ENCODE peak calls at places on chromosome 5, in nine cellular contexts. D is NCI-H1105; S is T-helper 17 cell; A is aorta; B is hypothalamus; W is adipocyte; P is stimulated activated CD8-positive, alpha-beta memory T cell treated with anti-CD3 and anti-CD28 coated beads, Interleukin-4, amount 100 ng/mL, for 24 hours; J is EL; K is iPS-NIHi11. F is an unnamed sample.

GRCh38 chr5:6792376-6792775 is 79.1 kb downstream of the TENT4A start:
- DNase-seq in K (no peak), B (no peak), P (no peak), S (no peak), W (no peak), J (no peak), D (no peak), A (no peak), F (no peak)

GRCh38 chr5:125536095-125536494 is 789.7 kb upstream of the ZNF608 start:
- DNase-seq in J (no peak), K (no peak), W (no peak), P (no peak), S (no peak), D (no peak), B (no peak), A (no peak), F (no peak)

GRCh38 chr5:143228597-143229293 is 174.7 kb downstream of the NR3C1 start:
- DNase-seq in S (no peak), W (no peak), P (no peak), J (no peak), K (no peak), A (no peak), B (no peak), D (no peak), F (no peak)

GRCh38 chr5:60843693-60844428 is at the start of gene ELOVL7:
- DNase-seq in K (peak), A (peak), S (no peak), D (peak), J (peak), W (peak), P (peak), B (no peak), F (peak)

GRCh38 chr5:102796014-102796413 is 40.9 kb downstream of the PAM start:
- DNase-seq in A (no peak), W (no peak), D (peak), S (no peak), K (no peak), P (no peak), J (no peak), B (no peak), F (peak)

GRCh38 chr5:72314571-72315172 is 5.4 kb downstream of the MRPS27 start:
- DNase-seq in P (no peak), D (peak), B (no peak), W (peak), K (no peak), J (peak), S (no peak), A (no peak), F (peak)

GRCh38 chr5:107869459-107870115 is 198.8 kb upstream of the EFNA5 start:
- DNase-seq in S (no peak), P (no peak), W (peak), B (no peak), A (no peak), K (no peak), D (no peak), J (peak), F (peak)

GRCh38 chr5:366541-367357 is 45.2 kb downstream of the AHRR start:
- DNase-seq in B (no peak), J (no peak), K (peak), A (peak), P (no peak), S (no peak), W (no peak), D (no peak), F (no peak)

GRCh38 chr5:105836263-105836662 is 1834.5 kb downstream of the EFNA5 start:
- DNase-seq in B (no peak), W (peak), J (no peak), D (no peak), A (no peak), K (no peak), S (no peak), P (no peak), F (no peak)

GRCh38 chr5:76947064-76947463 is 5.8 kb upstream of the CRHBP start:
- DNase-seq in B (no peak), W (no peak), P (no peak), S (no peak), A (no peak), D (no peak), K (no peak), J (no peak), F (peak)

GRCh38 chr5:131382407-131383395 is 118.8 kb downstream of the CDC42SE2 start:
- DNase-seq in J (peak), S (no peak), P (no peak), A (no peak), W (no peak), B (no peak), K (peak), D (no peak), F (peak)

GRCh38 chr5:35855221-35855620 is 1.5 kb upstream of the IL7R start:
- DNase-seq in B (no peak), A (no peak), S (no peak), K (no peak), W (no peak), D (no peak), J (no peak), P (no peak), F (peak)

GRCh38 chr5:139188558-139189270 is 9.5 kb downstream of the SIL1 start:
- DNase-seq in W (no peak), D (no peak), B (no peak), A (no peak), S (no peak), K (no peak), J (no peak), P (no peak), F (no peak)

GRCh38 chr5:132008961-132009680 is 2.3 kb downstream of the ACSL6 start:
- DNase-seq in S (no peak), J (no peak), K (no peak), W (no peak), D (no peak), A (peak), B (no peak), P (no peak), F (no peak)

GRCh38 chr5:131262953-131263541 is 806 bp upstream of the CDC42SE2 start:
- DNase-seq in D (no peak), P (no peak), S (no peak), W (no peak), J (peak), K (no peak), A (no peak), B (no peak), F (peak)

GRCh38 chr5:52359261-52359660 is 428.5 kb upstream of the ITGA1 start:
- DNase-seq in S (no peak), K (no peak), D (no peak), W (no peak), J (no peak), B (no peak), P (no peak), A (no peak), F (no peak)

GRCh38 chr5:12467799-12468198 is 563.6 kb upstream of the CTNND2 start:
- DNase-seq in A (peak), D (no peak), K (no peak), J (no peak), S (no peak), P (no peak), B (no peak), W (no peak), F (no peak)

GRCh38 chr5:88390007-88390385 is 121.4 kb upstream of the TMEM161B start:
- DNase-seq in A (no peak), D (no peak), W (no peak), J (no peak), B (no peak), P (no peak), K (no peak), S (no peak), F (no peak)

GRCh38 chr5:168359820-168360460 is 68.5 kb downstream of the WWC1 start:
- DNase-seq in B (no peak), S (no peak), J (no peak), K (no peak), P (no peak), W (no peak), D (no peak), A (no peak), F (no peak)

GRCh38 chr5:149760700-149761187 is 30.6 kb downstream of the PPARGC1B start:
- DNase-seq in A (peak), S (no peak), W (no peak), B (no peak), P (no peak), D (no peak), K (peak), J (peak), F (no peak)

GRCh38 chr5:33837301-33837700 is 54.5 kb downstream of the ADAMTS12 start:
- DNase-seq in P (no peak), D (no peak), K (no peak), S (no peak), W (peak), J (peak), A (no peak), B (no peak), F (no peak)

GRCh38 chr5:177094224-177095087 is 7.7 kb downstream of the FGFR4 start:
- DNase-seq in J (no peak), B (no peak), A (no peak), W (peak), P (no peak), D (no peak), S (no peak), K (peak), F (no peak)

F was measured in dermis blood vessel endothelial cell.